ENCODE peak calls at places on chromosomes 16 and 17, in eight cellular contexts. One of them, this sample, is unnamed.

GRCh38 chr16:56226187-56226586 is 34.9 kb downstream of the GNAO1 start:
- DNase-seq in lung: no peak
- DNase-seq in PC-3: no peak
- DNase-seq in astrocyte: no peak
- DNase-seq in fibroblast of mammary gland: peak; percentile 1
- DNase-seq in MM.1S: no peak
- DNase-seq in cardiac fibroblast: no peak
- DNase-seq in mucosa of descending colon: peak; percentile 11
- DNase-seq in this sample: no peak

GRCh38 chr17:44191389-44191788 is 4.6 kb downstream of the TMUB2 start:
- DNase-seq in lung: no peak
- DNase-seq in PC-3: no peak
- DNase-seq in astrocyte: no peak
- DNase-seq in fibroblast of mammary gland: no peak
- DNase-seq in MM.1S: no peak
- DNase-seq in cardiac fibroblast: no peak
- DNase-seq in mucosa of descending colon: no peak
- DNase-seq in this sample: no peak

GRCh38 chr17:59623151-59623550 is 3.5 kb downstream of the CLTC start:
- DNase-seq in lung: no peak
- DNase-seq in PC-3: no peak
- DNase-seq in astrocyte: no peak
- DNase-seq in fibroblast of mammary gland: peak; percentile 51
- DNase-seq in MM.1S: no peak
- DNase-seq in cardiac fibroblast: peak; percentile 53
- DNase-seq in mucosa of descending colon: no peak
- DNase-seq in this sample: no peak

GRCh38 chr16:81582655-81583441 is 138.2 kb downstream of the CMIP start:
- DNase-seq in lung: no peak
- DNase-seq in PC-3: no peak
- DNase-seq in astrocyte: no peak
- DNase-seq in fibroblast of mammary gland: no peak
- DNase-seq in MM.1S: no peak
- DNase-seq in cardiac fibroblast: no peak
- DNase-seq in mucosa of descending colon: no peak
- DNase-seq in this sample: no peak

GRCh38 chr17:47726796-47727703 is 6.0 kb upstream of the TBX21 start:
- DNase-seq in lung: no peak
- DNase-seq in PC-3: no peak
- DNase-seq in astrocyte: no peak
- DNase-seq in fibroblast of mammary gland: no peak
- DNase-seq in MM.1S: no peak
- DNase-seq in cardiac fibroblast: no peak
- DNase-seq in mucosa of descending colon: no peak
- DNase-seq in this sample: no peak

GRCh38 chr17:1362964-1363363 is 37.1 kb downstream of the YWHAE start:
- DNase-seq in lung: no peak
- DNase-seq in PC-3: no peak
- DNase-seq in astrocyte: no peak
- DNase-seq in fibroblast of mammary gland: peak; percentile 67
- DNase-seq in MM.1S: peak; percentile 33
- DNase-seq in cardiac fibroblast: peak; percentile 55
- DNase-seq in mucosa of descending colon: peak; percentile 44
- DNase-seq in this sample: no peak

GRCh38 chr17:41287050-41287449 is 11.6 kb downstream of the KRTAP9-7 start:
- DNase-seq in lung: no peak
- DNase-seq in PC-3: no peak
- DNase-seq in astrocyte: no peak
- DNase-seq in fibroblast of mammary gland: no peak
- DNase-seq in MM.1S: no peak
- DNase-seq in cardiac fibroblast: no peak
- DNase-seq in mucosa of descending colon: no peak
- DNase-seq in this sample: peak; percentile 0

GRCh38 chr17:15510361-15510760 is 42.9 kb upstream of the CDRT4 start:
- DNase-seq in lung: no peak
- DNase-seq in PC-3: peak; percentile 91
- DNase-seq in astrocyte: peak; percentile 80
- DNase-seq in fibroblast of mammary gland: peak; percentile 74
- DNase-seq in MM.1S: no peak
- DNase-seq in cardiac fibroblast: peak; percentile 88
- DNase-seq in mucosa of descending colon: no peak
- DNase-seq in this sample: no peak

GRCh38 chr17:18356624-18357023 is 6.7 kb downstream of the SHMT1 start:
- DNase-seq in lung: peak; percentile 56
- DNase-seq in PC-3: no peak
- DNase-seq in astrocyte: peak; percentile 31
- DNase-seq in fibroblast of mammary gland: peak; percentile 93
- DNase-seq in MM.1S: no peak
- DNase-seq in cardiac fibroblast: peak; percentile 69
- DNase-seq in mucosa of descending colon: peak; percentile 36
- DNase-seq in this sample: no peak

GRCh38 chr16:1691956-1692355 is 13.9 kb downstream of the JPT2 start:
- DNase-seq in lung: no peak
- DNase-seq in PC-3: peak; percentile 93
- DNase-seq in astrocyte: peak; percentile 92
- DNase-seq in fibroblast of mammary gland: peak; percentile 85
- DNase-seq in MM.1S: no peak
- DNase-seq in cardiac fibroblast: peak; percentile 93
- DNase-seq in mucosa of descending colon: no peak
- DNase-seq in this sample: no peak

GRCh38 chr17:17749921-17750320 is 68.7 kb downstream of the RAI1 start:
- DNase-seq in lung: peak; percentile 62
- DNase-seq in PC-3: peak; percentile 42
- DNase-seq in astrocyte: no peak
- DNase-seq in fibroblast of mammary gland: peak; percentile 49
- DNase-seq in MM.1S: no peak
- DNase-seq in cardiac fibroblast: peak; percentile 51
- DNase-seq in mucosa of descending colon: peak; percentile 65
- DNase-seq in this sample: peak; percentile 73

GRCh38 chr16:10569629-10570028 is 10.8 kb downstream of the EMP2 start:
- DNase-seq in lung: no peak
- DNase-seq in PC-3: no peak
- DNase-seq in astrocyte: peak; percentile 64
- DNase-seq in fibroblast of mammary gland: no peak
- DNase-seq in MM.1S: no peak
- DNase-seq in cardiac fibroblast: no peak
- DNase-seq in mucosa of descending colon: no peak
- DNase-seq in this sample: no peak

GRCh38 chr16:27175888-27176287 is 27.4 kb upstream of the KDM8 start:
- DNase-seq in lung: no peak
- DNase-seq in PC-3: no peak
- DNase-seq in astrocyte: no peak
- DNase-seq in fibroblast of mammary gland: peak; percentile 19
- DNase-seq in MM.1S: no peak
- DNase-seq in cardiac fibroblast: peak; percentile 10
- DNase-seq in mucosa of descending colon: no peak
- DNase-seq in this sample: no peak

GRCh38 chr17:75856062-75856681 is 1.0 kb upstream of the WBP2 start:
- DNase-seq in lung: no peak
- DNase-seq in PC-3: peak; percentile 45
- DNase-seq in astrocyte: no peak
- DNase-seq in fibroblast of mammary gland: no peak
- DNase-seq in MM.1S: peak; percentile 41
- DNase-seq in cardiac fibroblast: peak; percentile 20
- DNase-seq in mucosa of descending colon: peak; percentile 52
- DNase-seq in this sample: no peak

GRCh38 chr16:50469121-50469743 is 79.0 kb upstream of the NKD1 start:
- DNase-seq in lung: no peak
- DNase-seq in PC-3: no peak
- DNase-seq in astrocyte: no peak
- DNase-seq in fibroblast of mammary gland: no peak
- DNase-seq in MM.1S: no peak
- DNase-seq in cardiac fibroblast: no peak
- DNase-seq in mucosa of descending colon: no peak
- DNase-seq in this sample: no peak

GRCh38 chr17:78130439-78131101 is at the start of gene TMC8:
- DNase-seq in lung: peak; percentile 61
- DNase-seq in PC-3: no peak
- DNase-seq in astrocyte: no peak
- DNase-seq in fibroblast of mammary gland: no peak
- DNase-seq in MM.1S: peak; percentile 91
- DNase-seq in cardiac fibroblast: no peak
- DNase-seq in mucosa of descending colon: no peak
- DNase-seq in this sample: no peak

GRCh38 chr17:50904522-50905459 is 38.6 kb upstream of the TOB1 start:
- DNase-seq in lung: peak; percentile 50
- DNase-seq in PC-3: peak; percentile 34
- DNase-seq in astrocyte: no peak
- DNase-seq in fibroblast of mammary gland: peak; percentile 17
- DNase-seq in MM.1S: no peak
- DNase-seq in cardiac fibroblast: no peak
- DNase-seq in mucosa of descending colon: peak; percentile 54
- DNase-seq in this sample: no peak

GRCh38 chr17:63549946-63550815 is at the start of gene DCAF7:
- DNase-seq in lung: peak; percentile 100
- DNase-seq in PC-3: peak; percentile 100
- DNase-seq in astrocyte: peak; percentile 100
- DNase-seq in fibroblast of mammary gland: peak; percentile 100
- DNase-seq in MM.1S: peak; percentile 100
- DNase-seq in cardiac fibroblast: peak; percentile 100
- DNase-seq in mucosa of descending colon: peak; percentile 99
- DNase-seq in this sample: peak; percentile 99

GRCh38 chr17:58191259-58191896 is 1.1 kb upstream of the EPX start:
- DNase-seq in lung: no peak
- DNase-seq in PC-3: no peak
- DNase-seq in astrocyte: no peak
- DNase-seq in fibroblast of mammary gland: peak; percentile 4
- DNase-seq in MM.1S: no peak
- DNase-seq in cardiac fibroblast: no peak
- DNase-seq in mucosa of descending colon: no peak
- DNase-seq in this sample: no peak

GRCh38 chr17:7436556-7437368 is 1.5 kb downstream of the TMEM102 start:
- DNase-seq in lung: peak; percentile 76
- DNase-seq in PC-3: peak; percentile 89
- DNase-seq in astrocyte: peak; percentile 55
- DNase-seq in fibroblast of mammary gland: peak; percentile 68
- DNase-seq in MM.1S: peak; percentile 89
- DNase-seq in cardiac fibroblast: peak; percentile 73
- DNase-seq in mucosa of descending colon: peak; percentile 87
- DNase-seq in this sample: peak; percentile 78
- TF ChIP-seq CTCF in lung: peak; percentile 83
- TF ChIP-seq CTCF in PC-3: peak; percentile 70
- TF ChIP-seq CTCF in astrocyte: peak; percentile 39
- TF ChIP-seq CTCF in fibroblast of mammary gland: no peak
- TF ChIP-seq CTCF in MM.1S: peak; percentile 84
- TF ChIP-seq CTCF in cardiac fibroblast: no peak
- TF ChIP-seq CTCF in mucosa of descending colon: peak; percentile 80
- TF ChIP-seq CTCF in this sample: peak; percentile 68

DNA sequence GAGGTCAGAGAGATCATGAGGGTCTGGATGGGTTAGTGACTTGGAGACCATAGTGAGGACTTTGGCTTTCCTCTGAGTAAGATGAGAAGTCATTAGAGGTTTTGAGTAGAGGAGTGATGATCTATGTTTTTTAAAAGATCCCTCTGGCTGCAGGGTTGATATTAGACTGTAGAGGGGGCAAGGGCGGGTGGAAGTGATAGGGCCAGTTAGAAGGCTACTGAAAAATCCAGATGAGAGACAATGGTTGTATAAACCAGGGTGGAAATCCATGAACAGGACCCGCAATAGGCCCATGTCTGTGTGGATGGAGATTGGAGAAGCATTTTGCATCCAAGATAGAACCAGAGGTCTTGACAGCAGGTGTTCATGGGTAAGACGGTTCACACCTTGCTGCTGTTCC is 9.8 kb downstream of the ITGAL start:
- DNase-seq in lung: no peak
- DNase-seq in PC-3: no peak
- DNase-seq in astrocyte: no peak
- DNase-seq in fibroblast of mammary gland: peak; percentile 9
- DNase-seq in MM.1S: no peak
- DNase-seq in cardiac fibroblast: no peak
- DNase-seq in mucosa of descending colon: no peak
- DNase-seq in this sample: no peak
- TF ChIP-seq CTCF in lung: no peak
- TF ChIP-seq CTCF in PC-3: peak; percentile 40
- TF ChIP-seq CTCF in astrocyte: peak; percentile 14
- TF ChIP-seq CTCF in fibroblast of mammary gland: peak; percentile 36
- TF ChIP-seq CTCF in MM.1S: peak; percentile 12
- TF ChIP-seq CTCF in cardiac fibroblast: peak; percentile 28
- TF ChIP-seq CTCF in mucosa of descending colon: no peak
- TF ChIP-seq CTCF in this sample: no peak

GRCh38 chr17:42548070-42548837 is 4.5 kb upstream of the HSD17B1 start:
- DNase-seq in lung: peak; percentile 86
- DNase-seq in PC-3: peak; percentile 81
- DNase-seq in astrocyte: no peak
- DNase-seq in fibroblast of mammary gland: no peak
- DNase-seq in MM.1S: peak; percentile 76
- DNase-seq in cardiac fibroblast: peak; percentile 23
- DNase-seq in mucosa of descending colon: peak; percentile 96
- DNase-seq in this sample: peak; percentile 94
- TF ChIP-seq CTCF in lung: peak; percentile 27
- TF ChIP-seq CTCF in PC-3: peak; percentile 62
- TF ChIP-seq CTCF in astrocyte: peak; percentile 7
- TF ChIP-seq CTCF in fibroblast of mammary gland: peak; percentile 12
- TF ChIP-seq CTCF in MM.1S: peak; percentile 53
- TF ChIP-seq CTCF in cardiac fibroblast: peak; percentile 14
- TF ChIP-seq CTCF in mucosa of descending colon: peak; percentile 32
- TF ChIP-seq CTCF in this sample: peak; percentile 74

GRCh38 chr17:66678061-66678460 is 156.9 kb upstream of the CACNG5 start:
- DNase-seq in lung: no peak
- DNase-seq in PC-3: no peak
- DNase-seq in astrocyte: no peak
- DNase-seq in fibroblast of mammary gland: no peak
- DNase-seq in MM.1S: no peak
- DNase-seq in cardiac fibroblast: no peak
- DNase-seq in mucosa of descending colon: no peak
- DNase-seq in this sample: no peak

GRCh38 chr17:66677201-66677981 is 157.5 kb upstream of the CACNG5 start:
- DNase-seq in lung: no peak
- DNase-seq in PC-3: peak; percentile 78
- DNase-seq in astrocyte: peak; percentile 90
- DNase-seq in fibroblast of mammary gland: peak; percentile 98
- DNase-seq in MM.1S: no peak
- DNase-seq in cardiac fibroblast: peak; percentile 95
- DNase-seq in mucosa of descending colon: no peak
- DNase-seq in this sample: no peak

GRCh38 chr17:66675273-66675990 is 159.5 kb upstream of the CACNG5 start:
- DNase-seq in lung: no peak
- DNase-seq in PC-3: no peak
- DNase-seq in astrocyte: no peak
- DNase-seq in fibroblast of mammary gland: no peak
- DNase-seq in MM.1S: no peak
- DNase-seq in cardiac fibroblast: no peak
- DNase-seq in mucosa of descending colon: no peak
- DNase-seq in this sample: no peak

GRCh38 chr17:66676421-66676820 is 158.5 kb upstream of the CACNG5 start:
- DNase-seq in lung: peak; percentile 84
- DNase-seq in PC-3: peak; percentile 96
- DNase-seq in astrocyte: no peak
- DNase-seq in fibroblast of mammary gland: peak; percentile 25
- DNase-seq in MM.1S: no peak
- DNase-seq in cardiac fibroblast: peak; percentile 18
- DNase-seq in mucosa of descending colon: peak; percentile 86
- DNase-seq in this sample: no peak

DNA sequence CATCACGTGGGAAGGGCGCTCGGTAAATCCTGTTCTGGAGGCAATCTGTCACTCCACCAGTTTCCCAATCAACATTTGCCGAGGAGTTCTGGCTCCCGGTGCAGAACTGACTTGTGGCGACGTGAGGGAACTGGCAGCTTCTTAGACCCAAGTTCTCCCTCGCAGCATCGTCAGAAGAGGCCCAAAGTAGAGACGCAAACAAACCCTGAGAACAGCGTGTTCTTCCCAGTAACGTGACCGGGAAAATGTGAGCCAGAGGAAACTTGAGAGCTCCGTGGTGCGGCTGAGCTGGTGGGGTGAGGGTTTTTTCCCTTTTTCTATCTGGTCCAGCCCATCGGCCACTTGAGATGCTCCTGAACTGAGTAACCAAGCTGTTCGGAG is 158.9 kb upstream of the CACNG5 start:
- DNase-seq in lung: peak; percentile 87
- DNase-seq in PC-3: no peak
- DNase-seq in astrocyte: peak; percentile 43
- DNase-seq in fibroblast of mammary gland: peak; percentile 36
- DNase-seq in MM.1S: no peak
- DNase-seq in cardiac fibroblast: no peak
- DNase-seq in mucosa of descending colon: no peak
- DNase-seq in this sample: no peak
- TF ChIP-seq CTCF in lung: no peak
- TF ChIP-seq CTCF in PC-3: no peak
- TF ChIP-seq CTCF in astrocyte: no peak
- TF ChIP-seq CTCF in fibroblast of mammary gland: no peak
- TF ChIP-seq CTCF in MM.1S: no peak
- TF ChIP-seq CTCF in cardiac fibroblast: no peak
- TF ChIP-seq CTCF in mucosa of descending colon: no peak
- TF ChIP-seq CTCF in this sample: no peak

This sample was measured in GM13976.